ENCODE peak calls at places on chromosomes 1 and 21, in four cellular contexts. B is naive thymus-derived CD4-positive, alpha-beta T cell; V is tibial artery; E is lung. U is an unnamed sample.

GRCh38 chr1:245599413-245600174 is 444.8 kb downstream of the KIF26B start:
- DNase-seq in V (no peak), E (peak; percentile 36), B (no peak), U (no peak)

GRCh38 chr1:228037401-228038386 is 30.9 kb downstream of the WNT3A start:
- DNase-seq in B (no peak), V (peak; percentile 54), E (no peak), U (no peak)

GRCh38 chr1:25520446-25521061 is 22.9 kb upstream of the LDLRAP1 start:
- DNase-seq in E (peak; percentile 63), V (no peak), B (peak; percentile 40), U (peak; percentile 17)

GRCh38 chr1:189657715-189658114 is 819.9 kb downstream of the BRINP3 start:
- DNase-seq in E (no peak), B (no peak), V (no peak), U (no peak)

GRCh38 chr1:226945858-226946245 is 5.8 kb downstream of the COQ8A start:
- DNase-seq in B (no peak), E (no peak), V (peak; percentile 55), U (no peak)

GRCh38 chr21:15127437-15127836 is 62.6 kb upstream of the NRIP1 start:
- DNase-seq in E (no peak), V (no peak), B (no peak), U (no peak)

GRCh38 chr1:155977607-155978324 is 581 bp downstream of the ARHGEF2 start:
- DNase-seq in E (no peak), B (no peak), V (peak; percentile 77), U (peak; percentile 42)

GRCh38 chr1:91736999-91737615 is 148.8 kb downstream of the TGFBR3 start:
- DNase-seq in B (no peak), V (no peak), E (peak; percentile 35), U (no peak)

GRCh38 chr1:228093050-228093906 is 9.8 kb downstream of the C1orf35 start:
- DNase-seq in V (peak; percentile 45), E (no peak), B (no peak), U (no peak)

GRCh38 chr1:166977951-166978350 is 2.6 kb upstream of the ILDR2 start:
- DNase-seq in B (no peak), E (no peak), V (no peak), U (no peak)

GRCh38 chr21:46634427-46634826 is 1.0 kb upstream of the PRMT2 start:
- DNase-seq in E (no peak), B (no peak), V (no peak), U (no peak)

GRCh38 chr1:145758575-145758974 is 39.3 kb downstream of the CD160 start:
- DNase-seq in B (no peak), E (no peak), V (no peak), U (no peak)

GRCh38 chr1:104380003-104380402 is 630.3 kb downstream of the AMY1C start:
- DNase-seq in E (no peak), B (no peak), V (no peak), U (no peak)

GRCh38 chr1:21783679-21784603 is 992 bp upstream of the USP48 start:
- DNase-seq in V (peak; percentile 70), E (no peak), B (no peak), U (no peak)

GRCh38 chr1:247209306-247209900 is 37.6 kb upstream of the ZNF124 start:
- DNase-seq in V (no peak), E (no peak), B (no peak), U (no peak)

GRCh38 chr1:46615735-46616134 is 876 bp downstream of the MOB3C start:
- DNase-seq in E (no peak), B (no peak), V (no peak), U (no peak)

GRCh38 chr1:31704261-31705079 is 653 bp upstream of the COL16A1 start:
- DNase-seq in V (peak; percentile 79), B (no peak), E (no peak), U (no peak)
- H3K27ac ChIP-seq in V (peak overlapping the region; percentile 83), B (no peak overlapping the region), E (peak overlapping the region; percentile 54), U (no peak overlapping the region)

DNA sequence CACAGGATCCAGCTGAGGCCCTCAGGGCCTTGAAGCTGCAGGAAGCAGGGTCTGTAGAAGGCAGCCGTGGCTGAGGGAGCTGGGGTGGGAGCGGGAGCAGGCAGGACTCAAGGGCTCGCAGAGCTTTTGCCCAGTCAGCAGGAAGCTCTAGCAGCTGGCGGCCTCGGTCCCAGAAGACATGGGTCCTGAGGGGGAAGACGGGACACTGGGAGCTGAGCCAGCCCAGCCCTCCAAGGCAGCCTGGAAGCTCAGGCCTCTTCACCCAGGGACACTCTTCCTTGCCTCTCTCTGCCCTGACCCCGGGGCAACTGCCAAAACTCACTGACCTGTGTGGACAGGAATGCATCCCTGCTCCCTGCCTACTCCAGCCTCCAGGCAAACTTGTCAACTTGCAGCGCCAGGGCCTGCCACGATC is 8.9 kb downstream of the ADGRB2 start:
- DNase-seq in E (no peak), V (no peak), B (no peak), U (no peak)
- H3K4me1 ChIP-seq in E (no peaks in the 10 kb centered on the region), V (no peaks in the 10 kb centered on the region), B (peaks cover 21% of the 10 kb centered on the region), U (peaks cover 8% of the 10 kb centered on the region)

GRCh38 chr1:160436975-160437374 is 36.6 kb downstream of the VANGL2 start:
- DNase-seq in V (no peak), E (no peak), B (no peak), U (no peak)
- H3K27ac ChIP-seq in V (no peak overlapping the region), E (no peak overlapping the region), B (peak overlapping the region; percentile 80), U (peak overlapping the region; percentile 74)

DNA sequence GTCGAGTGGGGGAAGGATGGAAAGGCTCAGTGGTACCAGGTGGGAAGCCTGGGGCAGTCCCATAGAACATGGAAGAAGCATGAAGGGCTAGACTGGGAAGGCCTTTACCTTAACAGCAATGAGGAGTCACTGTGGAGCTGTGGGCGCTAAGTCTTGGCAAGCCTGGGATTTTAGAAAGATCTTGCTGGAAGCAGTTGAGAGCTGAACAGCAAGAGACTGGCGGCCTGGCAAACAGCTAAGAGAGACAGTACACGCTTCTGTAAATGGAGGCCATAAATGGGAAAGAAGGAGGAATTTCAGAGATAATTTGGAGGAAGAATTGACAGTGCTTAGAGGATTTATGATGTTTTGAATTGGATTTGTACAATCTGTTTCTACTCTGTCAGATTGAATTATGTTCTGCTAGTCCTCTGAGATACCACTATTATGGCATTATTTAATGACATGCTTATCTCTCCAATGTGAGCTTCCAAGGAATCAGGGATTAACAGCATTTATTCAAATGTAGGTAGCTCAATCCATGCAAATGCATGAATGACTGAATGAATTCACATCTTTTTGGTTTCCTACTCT is 50.1 kb downstream of the ABCA4 start:
- DNase-seq in B (no peak), V (no peak), E (no peak), U (no peak)
- H3K4me1 ChIP-seq in B (no peaks in the 10 kb centered on the region), V (no peaks in the 10 kb centered on the region), E (peaks cover 10% of the 10 kb centered on the region), U (no peaks in the 10 kb centered on the region)

GRCh38 chr1:203116048-203116810 is 11.3 kb upstream of the ADORA1 start:
- DNase-seq in B (no peak), E (no peak), V (no peak), U (no peak)
- H3K27ac ChIP-seq in B (no peak overlapping the region), E (no peak overlapping the region), V (no peak overlapping the region), U (no peak overlapping the region)

U was measured in effector memory CD4-positive, alpha-beta T cell.